ENCODE peak calls at places on chromosomes 5 and 9, in four cellular contexts. One of them, this sample, is unnamed.
A peak's percentile ranks its signal among the peaks of the same experiment; 100 is the strongest.

GRCh38 chr9:3768286-3768685 is 242.5 kb upstream of the RFX3 start:
- DNase-seq in pancreas: no peak
- DNase-seq in uterus: no peak
- DNase-seq in A549: no peak
- DNase-seq in this sample: no peak

GRCh38 chr5:145834917-145835838 is at the start of gene PRELID2:
- DNase-seq in pancreas: peak; percentile 94
- DNase-seq in uterus: peak; percentile 86
- DNase-seq in A549: peak; percentile 61
- DNase-seq in this sample: peak; percentile 97

GRCh38 chr5:154194348-154195329 is 4.1 kb downstream of the GALNT10 start:
- DNase-seq in pancreas: no peak
- DNase-seq in uterus: no peak
- DNase-seq in A549: no peak
- DNase-seq in this sample: no peak

GRCh38 chr9:120774719-120775118 is 18.5 kb downstream of the FBXW2 start:
- DNase-seq in pancreas: no peak
- DNase-seq in uterus: no peak
- DNase-seq in A549: peak; percentile 17
- DNase-seq in this sample: no peak

GRCh38 chr5:40401281-40401680 is 278.4 kb upstream of the PTGER4 start:
- DNase-seq in pancreas: no peak
- DNase-seq in uterus: no peak
- DNase-seq in A549: no peak
- DNase-seq in this sample: no peak

GRCh38 chr5:54717870-54718269 is 200.3 kb downstream of the SNX18 start:
- DNase-seq in pancreas: no peak
- DNase-seq in uterus: no peak
- DNase-seq in A549: no peak
- DNase-seq in this sample: no peak

GRCh38 chr9:86794356-86795046 is 152.8 kb downstream of the GAS1 start:
- DNase-seq in pancreas: no peak
- DNase-seq in uterus: peak; percentile 70
- DNase-seq in A549: no peak
- DNase-seq in this sample: no peak

GRCh38 chr5:9551567-9551966 is 5.7 kb upstream of the SEMA5A start:
- DNase-seq in pancreas: no peak
- DNase-seq in uterus: no peak
- DNase-seq in A549: no peak
- DNase-seq in this sample: no peak

GRCh38 chr5:167304834-167305469 is 986.5 kb upstream of the WWC1 start:
- DNase-seq in pancreas: no peak
- DNase-seq in uterus: no peak
- DNase-seq in A549: no peak
- DNase-seq in this sample: no peak

GRCh38 chr5:54390015-54390414 is 65.5 kb upstream of the HSPB3 start:
- DNase-seq in pancreas: no peak
- DNase-seq in uterus: no peak
- DNase-seq in A549: peak; percentile 24
- DNase-seq in this sample: peak; percentile 84

GRCh38 chr9:78462616-78463015 is 165.7 kb downstream of the PSAT1 start:
- DNase-seq in pancreas: no peak
- DNase-seq in uterus: no peak
- DNase-seq in A549: no peak
- DNase-seq in this sample: no peak

GRCh38 chr5:133274597-133274935 is 222.8 kb downstream of the HSPA4 start:
- DNase-seq in pancreas: no peak
- DNase-seq in uterus: no peak
- DNase-seq in A549: no peak
- DNase-seq in this sample: no peak

GRCh38 chr9:84969084-84969483 is 299.6 kb downstream of the NTRK2 start:
- DNase-seq in pancreas: no peak
- DNase-seq in uterus: no peak
- DNase-seq in A549: no peak
- DNase-seq in this sample: no peak

GRCh38 chr5:130136300-130136699 is 232.0 kb downstream of the CHSY3 start:
- DNase-seq in pancreas: no peak
- DNase-seq in uterus: no peak
- DNase-seq in A549: no peak
- DNase-seq in this sample: no peak

GRCh38 chr9:82367929-82368328 is 379.4 kb downstream of the SPATA31D1 start:
- DNase-seq in pancreas: no peak
- DNase-seq in uterus: no peak
- DNase-seq in A549: no peak
- DNase-seq in this sample: no peak

GRCh38 chr9:126533911-126534300 is 79.8 kb upstream of the LMX1B start:
- DNase-seq in pancreas: no peak
- DNase-seq in uterus: no peak
- DNase-seq in A549: no peak
- DNase-seq in this sample: no peak

GRCh38 chr9:18542837-18543405 is 69.0 kb downstream of the ADAMTSL1 start:
- DNase-seq in pancreas: no peak
- DNase-seq in uterus: no peak
- DNase-seq in A549: no peak
- DNase-seq in this sample: no peak

GRCh38 chr5:40677456-40677855 is 2.3 kb upstream of the PTGER4 start:
- DNase-seq in pancreas: no peak
- DNase-seq in uterus: no peak
- DNase-seq in A549: no peak
- DNase-seq in this sample: no peak

GRCh38 chr5:150540615-150541396 is 32.9 kb downstream of the NDST1 start:
- DNase-seq in pancreas: no peak
- DNase-seq in uterus: peak; percentile 73
- DNase-seq in A549: no peak
- DNase-seq in this sample: peak; percentile 95

GRCh38 chr5:50726475-50727148 is 60.2 kb downstream of the PARP8 start:
- DNase-seq in pancreas: no peak
- DNase-seq in uterus: no peak
- DNase-seq in A549: no peak
- DNase-seq in this sample: no peak

GRCh38 chr5:172985596-172985995 is 2.0 kb downstream of the ATP6V0E1 start:
- DNase-seq in pancreas: no peak
- DNase-seq in uterus: no peak
- DNase-seq in A549: no peak
- DNase-seq in this sample: no peak
- H3K4me3 ChIP-seq in pancreas: peak overlapping the region; percentile 1
- H3K4me3 ChIP-seq in uterus: no peak overlapping the region
- H3K4me3 ChIP-seq in A549: no peak overlapping the region
- H3K4me3 ChIP-seq in this sample: no peak overlapping the region

DNA sequence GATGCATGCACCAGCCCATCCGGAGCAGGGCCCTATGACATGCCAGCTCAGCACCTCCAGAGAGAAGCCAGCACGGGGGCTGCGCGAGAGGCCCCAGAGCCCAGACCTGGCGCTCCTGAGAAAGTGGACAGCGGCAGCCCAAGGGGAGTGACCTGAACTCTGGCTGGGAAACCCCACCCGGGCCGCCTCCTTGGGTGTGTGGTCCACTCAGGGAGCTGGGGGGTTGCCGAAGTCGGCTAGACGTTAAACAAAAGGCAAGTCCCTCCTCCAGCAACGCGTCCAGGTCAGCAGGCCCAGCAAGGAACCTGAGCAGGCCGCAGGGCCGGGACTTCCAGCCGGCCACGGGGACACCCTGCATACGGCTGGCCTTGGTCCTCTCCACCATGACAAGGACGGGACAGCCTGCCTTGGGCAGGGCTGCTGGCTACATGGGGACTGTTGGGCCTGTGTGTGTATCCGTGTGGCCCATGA is 35.7 kb downstream of the NACC2 start:
- DNase-seq in pancreas: no peak
- DNase-seq in uterus: peak; percentile 16
- DNase-seq in A549: no peak
- DNase-seq in this sample: no peak
- H3K4me1 ChIP-seq in pancreas: no peaks in the 10 kb centered on the region
- H3K4me1 ChIP-seq in uterus: no peaks in the 10 kb centered on the region
- H3K4me1 ChIP-seq in A549: peaks cover 42% of the 10 kb centered on the region
- H3K4me1 ChIP-seq in this sample: peaks cover 18% of the 10 kb centered on the region

GRCh38 chr5:109997191-109997590 is 307.5 kb downstream of the MAN2A1 start:
- DNase-seq in pancreas: no peak
- DNase-seq in uterus: no peak
- DNase-seq in A549: no peak
- DNase-seq in this sample: no peak
- H3K27ac ChIP-seq in pancreas: no peak overlapping the region
- H3K27ac ChIP-seq in uterus: no peak overlapping the region
- H3K27ac ChIP-seq in A549: no peak overlapping the region
- H3K27ac ChIP-seq in this sample: no peak overlapping the region

DNA sequence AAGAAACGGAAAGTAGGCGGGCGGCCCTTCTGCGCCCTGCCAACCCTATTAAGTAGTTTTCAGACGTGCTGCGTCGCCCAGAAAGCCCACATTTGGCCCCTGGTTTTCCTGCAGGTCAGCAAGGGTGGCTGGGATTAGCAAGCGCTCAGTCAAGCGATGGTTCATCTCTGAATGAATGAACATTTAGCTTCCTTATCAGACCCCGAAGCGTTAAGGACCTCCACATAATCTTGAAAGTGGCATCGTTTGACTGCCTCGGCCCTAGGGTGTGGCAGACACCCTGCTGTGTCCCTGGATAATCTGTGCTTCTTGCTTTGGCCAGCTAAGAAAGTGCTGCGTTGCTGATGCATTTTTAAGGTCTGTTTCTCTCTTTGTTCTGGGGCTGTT is 688 bp downstream of the TOR1B start:
- DNase-seq in pancreas: no peak
- DNase-seq in uterus: no peak
- DNase-seq in A549: no peak
- DNase-seq in this sample: no peak
- H3K4me3 ChIP-seq in pancreas: peak overlapping the region; percentile 97
- H3K4me3 ChIP-seq in uterus: peak overlapping the region; percentile 64
- H3K4me3 ChIP-seq in A549: peak overlapping the region; percentile 84
- H3K4me3 ChIP-seq in this sample: peak overlapping the region; percentile 99

GRCh38 chr5:116492776-116493175 is 81.8 kb downstream of the SEMA6A start:
- DNase-seq in pancreas: no peak
- DNase-seq in uterus: no peak
- DNase-seq in A549: no peak
- DNase-seq in this sample: no peak
- H3K4me1 ChIP-seq in pancreas: no peaks in the 10 kb centered on the region
- H3K4me1 ChIP-seq in uterus: no peaks in the 10 kb centered on the region
- H3K4me1 ChIP-seq in A549: no peaks in the 10 kb centered on the region
- H3K4me1 ChIP-seq in this sample: peaks cover 28% of the 10 kb centered on the region

DNA sequence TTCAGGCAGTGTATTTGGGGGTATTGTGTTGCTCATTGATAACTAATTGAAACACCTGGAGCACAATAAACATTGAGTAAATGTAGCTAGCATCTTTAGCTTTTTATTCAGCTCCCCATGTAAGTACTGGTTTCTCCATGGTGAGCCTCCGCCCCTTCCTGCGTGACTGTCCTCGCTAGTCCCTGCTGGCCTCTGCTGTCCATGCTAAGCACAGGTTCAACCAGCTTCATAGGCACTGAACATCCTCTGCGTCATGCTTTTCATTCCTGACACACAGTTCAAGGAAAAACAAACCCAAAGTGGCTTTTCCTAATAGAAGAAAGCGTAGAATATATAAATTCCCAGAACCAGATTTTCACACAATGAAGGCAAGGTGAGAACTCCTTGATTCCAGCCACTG is 27.3 kb upstream of the DAP start:
- DNase-seq in pancreas: no peak
- DNase-seq in uterus: no peak
- DNase-seq in A549: no peak
- DNase-seq in this sample: no peak
- H3K27ac ChIP-seq in pancreas: no peak overlapping the region
- H3K27ac ChIP-seq in uterus: peak overlapping the region; percentile 71
- H3K27ac ChIP-seq in A549: no peak overlapping the region
- H3K27ac ChIP-seq in this sample: peak overlapping the region; percentile 86

GRCh38 chr5:33772276-33772990 is 119.4 kb downstream of the ADAMTS12 start:
- DNase-seq in pancreas: no peak
- DNase-seq in uterus: no peak
- DNase-seq in A549: no peak
- DNase-seq in this sample: no peak
- H3K4me3 ChIP-seq in pancreas: no peak overlapping the region
- H3K4me3 ChIP-seq in uterus: no peak overlapping the region
- H3K4me3 ChIP-seq in A549: no peak overlapping the region
- H3K4me3 ChIP-seq in this sample: no peak overlapping the region

GRCh38 chr5:111512026-111512405 is 319 bp downstream of the STARD4 start:
- DNase-seq in pancreas: no peak
- DNase-seq in uterus: no peak
- DNase-seq in A549: peak; percentile 26
- DNase-seq in this sample: no peak
- H3K4me1 ChIP-seq in pancreas: peaks cover 8% of the 10 kb centered on the region
- H3K4me1 ChIP-seq in uterus: no peaks in the 10 kb centered on the region
- H3K4me1 ChIP-seq in A549: peaks cover 10% of the 10 kb centered on the region
- H3K4me1 ChIP-seq in this sample: peaks cover 4% of the 10 kb centered on the region